ENCODE peak calls at places on chromosomes 13 and 19, in seven cellular contexts. One of them, this sample, is unnamed.

GRCh38 chr19:43934055-43934984 is 762 bp downstream of the ZNF45 start:
- DNase-seq in foreskin fibroblast: no peak
- DNase-seq in upper lobe of left lung: no peak
- DNase-seq in ovary: no peak
- DNase-seq in IMR-90: peak
- DNase-seq in ascending aorta: no peak
- DNase-seq in mesendoderm: peak
- DNase-seq in this sample: no peak

GRCh38 chr19:1213391-1214286 is 8.1 kb downstream of the STK11 start:
- DNase-seq in foreskin fibroblast: peak
- DNase-seq in upper lobe of left lung: peak
- DNase-seq in ovary: no peak
- DNase-seq in IMR-90: peak
- DNase-seq in ascending aorta: peak
- DNase-seq in mesendoderm: no peak
- DNase-seq in this sample: peak

GRCh38 chr19:12774588-12775555 is at the start of gene HOOK2:
- DNase-seq in foreskin fibroblast: no peak
- DNase-seq in upper lobe of left lung: peak
- DNase-seq in ovary: peak
- DNase-seq in IMR-90: no peak
- DNase-seq in ascending aorta: peak
- DNase-seq in mesendoderm: peak
- DNase-seq in this sample: peak

GRCh38 chr19:41351339-41352245 is 2.1 kb downstream of the TGFB1 start:
- DNase-seq in foreskin fibroblast: no peak
- DNase-seq in upper lobe of left lung: peak
- DNase-seq in ovary: peak
- DNase-seq in IMR-90: peak
- DNase-seq in ascending aorta: peak
- DNase-seq in mesendoderm: peak
- DNase-seq in this sample: no peak

GRCh38 chr19:40523322-40524047 is 53.2 kb upstream of the SHKBP1 start:
- DNase-seq in foreskin fibroblast: peak
- DNase-seq in upper lobe of left lung: peak
- DNase-seq in ovary: no peak
- DNase-seq in IMR-90: peak
- DNase-seq in ascending aorta: peak
- DNase-seq in mesendoderm: peak
- DNase-seq in this sample: no peak

GRCh38 chr19:51689751-51690358 is 3.3 kb upstream of the SPACA6 start:
- DNase-seq in foreskin fibroblast: no peak
- DNase-seq in upper lobe of left lung: no peak
- DNase-seq in ovary: peak
- DNase-seq in IMR-90: no peak
- DNase-seq in ascending aorta: peak
- DNase-seq in mesendoderm: peak
- DNase-seq in this sample: no peak

GRCh38 chr13:38888309-38888708 is 102.3 kb downstream of the STOML3 start:
- DNase-seq in foreskin fibroblast: no peak
- DNase-seq in upper lobe of left lung: no peak
- DNase-seq in ovary: no peak
- DNase-seq in IMR-90: peak
- DNase-seq in ascending aorta: no peak
- DNase-seq in mesendoderm: peak
- DNase-seq in this sample: no peak

GRCh38 chr13:90800082-90800746 is 547.3 kb upstream of the MIR17HG start:
- DNase-seq in foreskin fibroblast: no peak
- DNase-seq in upper lobe of left lung: peak
- DNase-seq in ovary: peak
- DNase-seq in IMR-90: no peak
- DNase-seq in ascending aorta: peak
- DNase-seq in mesendoderm: no peak
- DNase-seq in this sample: no peak

GRCh38 chr19:13974073-13974472 is 21.8 kb downstream of the DCAF15 start:
- DNase-seq in foreskin fibroblast: no peak
- DNase-seq in upper lobe of left lung: no peak
- DNase-seq in ovary: no peak
- DNase-seq in IMR-90: no peak
- DNase-seq in ascending aorta: no peak
- DNase-seq in mesendoderm: peak
- DNase-seq in this sample: peak

GRCh38 chr13:73000027-73000674 is 58.7 kb upstream of the KLF5 start:
- DNase-seq in foreskin fibroblast: no peak
- DNase-seq in upper lobe of left lung: no peak
- DNase-seq in ovary: no peak
- DNase-seq in IMR-90: peak
- DNase-seq in ascending aorta: no peak
- DNase-seq in mesendoderm: peak
- DNase-seq in this sample: no peak

GRCh38 chr19:28585796-28586195 is 627.2 kb downstream of the UQCRFS1 start:
- DNase-seq in foreskin fibroblast: no peak
- DNase-seq in upper lobe of left lung: no peak
- DNase-seq in ovary: no peak
- DNase-seq in IMR-90: no peak
- DNase-seq in ascending aorta: no peak
- DNase-seq in mesendoderm: no peak
- DNase-seq in this sample: no peak

GRCh38 chr19:35027009-35027408 is 3.3 kb upstream of the SCN1B start:
- DNase-seq in foreskin fibroblast: no peak
- DNase-seq in upper lobe of left lung: no peak
- DNase-seq in ovary: no peak
- DNase-seq in IMR-90: no peak
- DNase-seq in ascending aorta: no peak
- DNase-seq in mesendoderm: no peak
- DNase-seq in this sample: no peak

GRCh38 chr13:47611664-47612288 is 389.3 kb downstream of the SUCLA2 start:
- DNase-seq in foreskin fibroblast: peak
- DNase-seq in upper lobe of left lung: no peak
- DNase-seq in ovary: no peak
- DNase-seq in IMR-90: peak
- DNase-seq in ascending aorta: no peak
- DNase-seq in mesendoderm: no peak
- DNase-seq in this sample: no peak

GRCh38 chr13:19055611-19056010 is 126.0 kb downstream of the TUBA3C start:
- DNase-seq in foreskin fibroblast: no peak
- DNase-seq in upper lobe of left lung: no peak
- DNase-seq in ovary: no peak
- DNase-seq in IMR-90: no peak
- DNase-seq in ascending aorta: no peak
- DNase-seq in mesendoderm: no peak
- DNase-seq in this sample: no peak

GRCh38 chr13:44755872-44756271 is 179.7 kb upstream of the TSC22D1 start:
- DNase-seq in foreskin fibroblast: peak
- DNase-seq in upper lobe of left lung: no peak
- DNase-seq in ovary: no peak
- DNase-seq in IMR-90: peak
- DNase-seq in ascending aorta: no peak
- DNase-seq in mesendoderm: no peak
- DNase-seq in this sample: no peak

DNA sequence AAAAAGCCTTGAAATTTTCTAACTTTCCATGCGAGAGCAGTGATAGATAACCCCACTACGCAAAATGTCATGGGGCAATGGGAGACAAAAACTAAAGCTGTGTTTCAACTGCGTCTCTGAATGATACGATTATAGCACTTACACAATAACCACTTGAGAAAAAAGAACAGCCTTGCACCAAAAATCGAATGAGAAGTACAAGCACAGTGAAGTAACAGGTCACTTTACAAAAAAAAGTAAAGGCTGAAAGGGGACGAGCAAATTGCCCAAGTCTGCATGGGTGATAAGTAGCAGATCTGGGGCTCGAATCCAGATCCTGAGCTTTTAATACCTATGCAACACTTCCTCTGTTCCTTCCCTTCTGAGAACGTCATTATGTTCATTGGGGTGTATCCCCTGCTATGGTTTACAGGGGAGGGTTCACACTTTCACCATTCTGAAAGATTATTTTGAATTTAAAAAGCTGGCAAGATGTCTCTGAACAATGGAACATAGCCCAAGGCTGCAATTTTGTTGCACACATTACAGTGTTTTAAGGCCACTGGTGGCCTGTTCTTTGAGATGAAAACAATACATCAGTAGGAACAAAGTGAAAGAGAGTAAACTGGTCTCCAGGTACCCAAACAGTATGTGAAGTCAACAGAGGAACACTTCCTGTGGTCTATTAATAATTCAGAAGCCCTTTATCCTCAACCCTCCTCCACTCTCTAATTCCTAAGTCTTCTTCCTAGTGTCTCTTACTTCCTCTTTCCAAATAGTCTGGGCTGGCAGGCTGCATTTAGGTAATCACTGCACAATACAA is 3.1 kb downstream of the CPB2 start:
- DNase-seq in foreskin fibroblast: no peak
- DNase-seq in upper lobe of left lung: no peak
- DNase-seq in ovary: no peak
- DNase-seq in IMR-90: no peak
- DNase-seq in ascending aorta: no peak
- DNase-seq in mesendoderm: no peak
- DNase-seq in this sample: no peak
- H3K4me3 ChIP-seq in foreskin fibroblast: no peak
- H3K4me3 ChIP-seq in upper lobe of left lung: peak
- H3K4me3 ChIP-seq in ovary: no peak
- H3K4me3 ChIP-seq in IMR-90: no peak
- H3K4me3 ChIP-seq in ascending aorta: no peak
- H3K4me3 ChIP-seq in mesendoderm: no peak
- H3K4me3 ChIP-seq in this sample: no peak

DNA sequence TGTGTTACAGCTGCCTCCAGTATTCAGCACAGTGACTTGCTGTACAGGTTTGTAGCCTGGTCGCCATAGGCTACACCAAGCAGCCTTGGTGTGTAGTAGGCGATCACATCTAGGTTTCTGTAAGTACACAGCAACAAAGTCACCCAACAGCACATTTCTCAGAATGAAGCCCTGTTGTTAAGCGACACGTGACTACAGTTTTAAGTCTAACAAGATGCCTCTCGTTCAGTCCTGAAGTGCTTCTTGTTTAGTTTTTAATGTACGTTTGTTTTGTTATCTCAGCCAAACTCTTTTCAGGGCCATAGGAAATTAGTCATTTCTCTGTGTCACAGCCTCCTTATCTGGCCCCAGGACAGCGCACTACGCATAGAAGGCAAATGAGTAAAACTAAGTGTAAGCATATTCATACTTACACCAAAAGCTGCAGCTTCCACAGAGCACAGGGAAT is 50.0 kb upstream of the GPR183 start:
- DNase-seq in foreskin fibroblast: peak
- DNase-seq in upper lobe of left lung: no peak
- DNase-seq in ovary: no peak
- DNase-seq in IMR-90: peak
- DNase-seq in ascending aorta: no peak
- DNase-seq in mesendoderm: no peak
- DNase-seq in this sample: no peak
- H3K4me3 ChIP-seq in foreskin fibroblast: no peak
- H3K4me3 ChIP-seq in upper lobe of left lung: no peak
- H3K4me3 ChIP-seq in ovary: no peak
- H3K4me3 ChIP-seq in IMR-90: no peak
- H3K4me3 ChIP-seq in ascending aorta: no peak
- H3K4me3 ChIP-seq in mesendoderm: no peak
- H3K4me3 ChIP-seq in this sample: no peak

GRCh38 chr13:113989585-113990300 is 15.9 kb upstream of the C13orf46 start:
- DNase-seq in foreskin fibroblast: no peak
- DNase-seq in upper lobe of left lung: no peak
- DNase-seq in ovary: no peak
- DNase-seq in IMR-90: no peak
- DNase-seq in ascending aorta: peak
- DNase-seq in mesendoderm: no peak
- DNase-seq in this sample: no peak
- H3K4me3 ChIP-seq in foreskin fibroblast: no peak
- H3K4me3 ChIP-seq in upper lobe of left lung: no peak
- H3K4me3 ChIP-seq in ovary: no peak
- H3K4me3 ChIP-seq in IMR-90: no peak
- H3K4me3 ChIP-seq in ascending aorta: no peak
- H3K4me3 ChIP-seq in mesendoderm: no peak
- H3K4me3 ChIP-seq in this sample: no peak

DNA sequence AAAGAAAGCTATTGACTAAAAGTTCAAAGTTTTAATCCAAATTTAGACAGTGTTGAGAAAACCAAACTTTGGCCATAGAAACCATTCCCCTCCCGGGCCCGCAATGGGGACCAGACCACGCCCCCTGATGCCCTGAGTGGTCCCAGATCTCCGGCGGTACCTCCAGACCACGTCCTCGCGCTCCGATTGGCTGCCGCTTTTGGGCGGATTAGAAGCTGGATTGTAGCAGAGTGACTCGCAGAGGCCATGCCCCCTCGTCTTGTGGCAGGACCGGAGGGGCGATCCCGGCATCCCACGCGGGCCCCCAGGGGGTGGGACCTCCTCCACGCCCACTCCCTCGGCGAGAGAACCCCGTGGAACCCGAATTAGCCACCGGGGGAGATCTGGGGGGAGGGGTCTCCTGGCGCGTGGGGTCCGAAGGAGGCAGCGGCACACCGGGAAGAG is 812 bp upstream of the HSD17B14 start:
- DNase-seq in foreskin fibroblast: peak
- DNase-seq in upper lobe of left lung: peak
- DNase-seq in ovary: peak
- DNase-seq in IMR-90: peak
- DNase-seq in ascending aorta: peak
- DNase-seq in mesendoderm: peak
- DNase-seq in this sample: peak
- H3K4me3 ChIP-seq in foreskin fibroblast: peak
- H3K4me3 ChIP-seq in upper lobe of left lung: peak
- H3K4me3 ChIP-seq in ovary: peak
- H3K4me3 ChIP-seq in IMR-90: peak
- H3K4me3 ChIP-seq in ascending aorta: peak
- H3K4me3 ChIP-seq in mesendoderm: peak
- H3K4me3 ChIP-seq in this sample: peak

This sample was measured in breast epithelium.